ENCODE peak calls at places on chromosomes 12 and 14, in six cellular contexts. W is stimulated activated CD8-positive, alpha-beta memory T cell treated with anti-CD3 and anti-CD28 coated beads, Interleukin-15, amount 100 ng/mL, for 24 hours; B is NCI-H1930; P is astrocyte; J is HS-27A; R is SW480. A is an unnamed sample.

GRCh38 chr12:93229494-93230310 is 148.0 kb upstream of the NUDT4 start:
- DNase-seq in W (no peak), B (no peak), P (peak), J (peak), R (peak), A (peak)

GRCh38 chr12:24488091-24488596 is 460.8 kb downstream of the BCAT1 start:
- DNase-seq in W (no peak), B (no peak), P (peak), J (peak), R (no peak), A (no peak)

GRCh38 chr12:109770104-109770860 is 56.7 kb downstream of the FAM222A start:
- DNase-seq in W (no peak), B (no peak), P (no peak), J (no peak), R (no peak), A (no peak)

GRCh38 chr12:116338064-116338872 is 60.8 kb upstream of the MED13L start:
- DNase-seq in W (no peak), B (no peak), P (no peak), J (no peak), R (no peak), A (no peak)

GRCh38 chr12:110498984-110499706 is 2.8 kb downstream of the VPS29 start:
- DNase-seq in W (no peak), B (no peak), P (peak), J (no peak), R (no peak), A (no peak)

GRCh38 chr14:64983439-64984310 is 3.0 kb upstream of the FNTB start:
- DNase-seq in W (no peak), B (no peak), P (no peak), J (no peak), R (peak), A (no peak)

GRCh38 chr14:20493634-20494033 is 11.7 kb upstream of the RNASE10 start:
- DNase-seq in W (no peak), B (no peak), P (no peak), J (no peak), R (no peak), A (no peak)

GRCh38 chr14:70909788-70910614 is 2.7 kb downstream of the PCNX1 start:
- DNase-seq in W (no peak), B (no peak), P (peak), J (no peak), R (no peak), A (no peak)

GRCh38 chr12:3200032-3200617 is 122.9 kb downstream of the TSPAN9 start:
- DNase-seq in W (no peak), B (peak), P (peak), J (no peak), R (peak), A (peak)

GRCh38 chr14:21467620-21468019 is 9.1 kb downstream of the RAB2B start:
- DNase-seq in W (no peak), B (no peak), P (peak), J (peak), R (no peak), A (no peak)

GRCh38 chr14:72616294-72616693 is 277.6 kb downstream of the DPF3 start:
- DNase-seq in W (no peak), B (no peak), P (no peak), J (no peak), R (no peak), A (no peak)

GRCh38 chr14:54169254-54169924 is 212.8 kb upstream of the BMP4 start:
- DNase-seq in W (no peak), B (no peak), P (peak), J (no peak), R (peak), A (peak)

GRCh38 chr12:3493225-3494049 is 2.4 kb downstream of the PRMT8 start:
- DNase-seq in W (no peak), B (no peak), P (no peak), J (no peak), R (no peak), A (no peak)

GRCh38 chr12:116639765-116640164 is 80.6 kb downstream of the MAP1LC3B2 start:
- DNase-seq in W (no peak), B (no peak), P (no peak), J (no peak), R (peak), A (no peak)

GRCh38 chr12:114945351-114945750 is 261.4 kb upstream of the TBX3 start:
- DNase-seq in W (no peak), B (no peak), P (peak), J (no peak), R (no peak), A (no peak)

GRCh38 chr12:14256555-14257169 is 108.8 kb upstream of the ATF7IP start:
- DNase-seq in W (peak), B (peak), P (peak), J (no peak), R (peak), A (peak)

GRCh38 chr12:75750950-75751349 is 239.5 kb upstream of the KRR1 start:
- DNase-seq in W (no peak), B (no peak), P (peak), J (peak), R (no peak), A (peak)

GRCh38 chr12:7940906-7941305 is 4.9 kb upstream of the SLC2A3 start:
- DNase-seq in W (no peak), B (no peak), P (no peak), J (no peak), R (no peak), A (no peak)

GRCh38 chr12:119072463-119072862 is 91.1 kb downstream of the SRRM4 start:
- DNase-seq in W (no peak), B (no peak), P (no peak), J (no peak), R (no peak), A (no peak)

GRCh38 chr14:80325688-80326087 is 114.4 kb upstream of the DIO2 start:
- DNase-seq in W (no peak), B (no peak), P (no peak), J (no peak), R (no peak), A (no peak)

GRCh38 chr14:22536853-22537338 is 52.1 kb downstream of the DAD1 start:
- DNase-seq in W (no peak), B (no peak), P (peak), J (peak), R (peak), A (peak)

GRCh38 chr14:100617715-100618693 is 30.8 kb upstream of the BEGAIN start:
- DNase-seq in W (no peak), B (no peak), P (no peak), J (no peak), R (no peak), A (peak)

GRCh38 chr14:38208825-38209562 is 1.3 kb downstream of the SSTR1 start:
- DNase-seq in W (no peak), B (no peak), P (peak), J (no peak), R (peak), A (no peak)

GRCh38 chr14:74018704-74019407 is at the start of the genes BBOF1 and ENTPD5:
- DNase-seq in W (peak), B (peak), P (peak), J (peak), R (peak), A (peak)

GRCh38 chr12:78018146-78018910 is 187.6 kb downstream of the NAV3 start:
- DNase-seq in W (no peak), B (no peak), P (peak), J (no peak), R (no peak), A (peak)

GRCh38 chr12:71671311-71671710 is 7.2 kb downstream of the THAP2 start:
- DNase-seq in W (no peak), B (no peak), P (no peak), J (no peak), R (no peak), A (no peak)